ENCODE peak calls at places on chromosomes 13 and 19, in nine cellular contexts. J, O, V, W, L, B, S, D and T are unnamed samples.

GRCh38 chr13:79936368-79937136 is 404.4 kb downstream of the SPRY2 start:
- DNase-seq in J (no peak), O (no peak), V (peak), W (no peak), L (no peak), B (peak), S (peak), D (peak), T (peak)

GRCh38 chr13:20191311-20191901 is 1.3 kb downstream of the GJB2 start:
- DNase-seq in J (no peak), O (no peak), V (no peak), W (no peak), L (peak), B (no peak), S (peak), D (no peak), T (no peak)

GRCh38 chr13:45847554-45848224 is 3.9 kb downstream of the SIAH3 start:
- DNase-seq in J (no peak), O (peak), V (peak), W (no peak), L (no peak), B (no peak), S (no peak), D (no peak), T (no peak)

GRCh38 chr13:39635564-39635963 is 19.9 kb upstream of the COG6 start:
- DNase-seq in J (no peak), O (no peak), V (no peak), W (no peak), L (no peak), B (no peak), S (no peak), D (no peak), T (no peak)

GRCh38 chr19:4556574-4557185 is 2.8 kb downstream of the SEMA6B start:
- DNase-seq in J (peak), O (no peak), V (no peak), W (no peak), L (no peak), B (no peak), S (no peak), D (no peak), T (no peak)

GRCh38 chr13:71722206-71722605 is 144.8 kb downstream of the DACH1 start:
- DNase-seq in J (no peak), O (no peak), V (peak), W (no peak), L (no peak), B (no peak), S (no peak), D (no peak), T (no peak)

GRCh38 chr13:33347866-33348265 is 62.3 kb upstream of the STARD13 start:
- DNase-seq in J (no peak), O (no peak), V (no peak), W (no peak), L (no peak), B (no peak), S (no peak), D (no peak), T (peak)

GRCh38 chr13:45737571-45738002 is 35.5 kb downstream of the CBY2 start:
- DNase-seq in J (peak), O (no peak), V (no peak), W (no peak), L (no peak), B (no peak), S (no peak), D (no peak), T (no peak)

GRCh38 chr19:45752639-45753038 is 16.4 kb downstream of the SIX5 start:
- DNase-seq in J (no peak), O (no peak), V (no peak), W (no peak), L (no peak), B (no peak), S (no peak), D (no peak), T (no peak)

GRCh38 chr19:45758921-45759320 is 10.1 kb downstream of the SIX5 start:
- DNase-seq in J (no peak), O (no peak), V (no peak), W (no peak), L (no peak), B (no peak), S (no peak), D (no peak), T (no peak)

GRCh38 chr19:45754323-45754722 is 14.7 kb downstream of the SIX5 start:
- DNase-seq in J (no peak), O (no peak), V (no peak), W (no peak), L (no peak), B (no peak), S (no peak), D (no peak), T (no peak)

GRCh38 chr19:45757696-45758095 is 11.4 kb downstream of the SIX5 start:
- DNase-seq in J (no peak), O (no peak), V (no peak), W (no peak), L (no peak), B (no peak), S (no peak), D (no peak), T (no peak)

DNA sequence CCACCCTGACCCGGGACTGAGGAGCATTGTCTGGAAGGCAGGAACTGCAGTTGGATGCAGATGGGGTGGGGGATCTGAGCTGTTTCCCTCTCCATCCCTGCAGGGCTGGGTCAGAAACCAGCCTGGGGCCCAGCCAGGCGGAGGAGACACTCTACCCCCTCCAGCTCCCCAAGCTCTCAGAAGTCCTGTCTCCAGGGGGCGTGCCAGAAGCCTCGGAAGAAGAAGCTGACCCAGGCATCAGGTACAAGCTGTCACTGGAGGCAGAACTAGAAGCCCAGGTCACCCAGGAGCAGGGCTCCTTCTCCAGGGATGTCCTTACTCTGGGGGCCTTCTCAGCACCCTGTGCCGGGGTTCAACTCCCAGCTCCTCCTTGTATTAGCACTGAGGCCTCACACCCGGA is 15.5 kb downstream of the SIX5 start:
- DNase-seq in J (no peak), O (no peak), V (no peak), W (no peak), L (no peak), B (no peak), S (no peak), D (no peak), T (no peak)
- TF ChIP-seq CTCF in J (no peak), O (no peak), V (no peak), W (no peak), L (no peak), B (no peak), S (no peak), D (no peak), T (peak)

GRCh38 chr19:12788025-12788681 is 3.1 kb upstream of the JUNB start:
- DNase-seq in J (no peak), O (no peak), V (no peak), W (no peak), L (no peak), B (no peak), S (no peak), D (no peak), T (peak)
- H3K4me3 ChIP-seq in J (peak), O (no peak), V (no peak), W (no peak), L (peak), B (peak), S (no peak), D (no peak), T (no peak)

DNA sequence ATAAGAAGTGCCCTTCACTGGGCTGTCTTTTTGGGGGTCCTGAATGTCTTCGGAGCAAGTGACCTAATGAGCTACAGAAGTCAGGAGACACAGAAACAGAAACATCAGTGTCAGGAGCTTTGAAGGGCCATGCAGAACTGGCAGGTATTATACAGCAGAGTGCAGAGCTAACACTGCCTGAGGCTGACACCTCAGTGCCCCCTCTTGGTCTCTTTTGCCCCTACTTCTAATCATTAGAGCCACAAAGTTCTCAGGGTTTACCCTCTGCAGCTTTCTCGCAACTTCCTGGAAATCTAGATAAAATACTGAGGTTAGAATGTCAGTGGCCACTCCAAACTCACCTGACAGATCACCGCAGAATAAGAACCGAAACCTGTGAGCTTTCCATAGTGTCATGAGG is 172.7 kb downstream of the B3GLCT start:
- DNase-seq in J (no peak), O (no peak), V (no peak), W (no peak), L (no peak), B (no peak), S (no peak), D (no peak), T (no peak)
- TF ChIP-seq CTCF in J (no peak), O (no peak), V (no peak), W (no peak), L (no peak), B (no peak), S (no peak), D (no peak), T (no peak)

GRCh38 chr13:110305544-110305943 is 1.4 kb downstream of the COL4A1 start:
- DNase-seq in J (no peak), O (no peak), V (no peak), W (no peak), L (no peak), B (no peak), S (no peak), D (no peak), T (peak)
- H3K4me3 ChIP-seq in J (no peak), O (no peak), V (peak), W (peak), L (peak), B (peak), S (no peak), D (peak), T (peak)

GRCh38 chr19:44532819-44533218 is 3.3 kb upstream of the CEACAM20 start:
- DNase-seq in J (no peak), O (no peak), V (no peak), W (no peak), L (no peak), B (no peak), S (no peak), D (no peak), T (no peak)

GRCh38 chr19:44529541-44529940 is at the start of gene CEACAM20:
- DNase-seq in J (no peak), O (no peak), V (no peak), W (no peak), L (peak), B (no peak), S (no peak), D (no peak), T (no peak)

GRCh38 chr19:44525721-44526430 is 3.6 kb downstream of the CEACAM20 start:
- DNase-seq in J (no peak), O (no peak), V (no peak), W (no peak), L (no peak), B (no peak), S (no peak), D (no peak), T (no peak)

GRCh38 chr19:44530777-44531176 is 1.3 kb upstream of the CEACAM20 start:
- DNase-seq in J (no peak), O (no peak), V (no peak), W (no peak), L (no peak), B (no peak), S (no peak), D (no peak), T (peak)

GRCh38 chr19:44527554-44527953 is 1.9 kb downstream of the CEACAM20 start:
- DNase-seq in J (no peak), O (no peak), V (no peak), W (no peak), L (no peak), B (no peak), S (no peak), D (no peak), T (no peak)
- TF ChIP-seq CTCF in J (no peak), O (no peak), V (no peak), W (no peak), L (no peak), B (no peak), S (no peak), D (no peak), T (no peak)

GRCh38 chr19:10285393-10285792 is 1.4 kb upstream of the ICAM4 start:
- DNase-seq in J (no peak), O (no peak), V (no peak), W (no peak), L (no peak), B (no peak), S (no peak), D (no peak), T (no peak)

GRCh38 chr19:10286803-10287737 is at the start of gene ICAM4:
- DNase-seq in J (no peak), O (no peak), V (no peak), W (peak), L (no peak), B (peak), S (peak), D (peak), T (peak)

GRCh38 chr19:10284641-10285278 is 2.0 kb upstream of the ICAM4 start:
- DNase-seq in J (no peak), O (no peak), V (no peak), W (no peak), L (no peak), B (no peak), S (no peak), D (no peak), T (no peak)

GRCh38 chr19:10283301-10283733 is 3.4 kb upstream of the ICAM4 start:
- DNase-seq in J (no peak), O (no peak), V (no peak), W (no peak), L (no peak), B (no peak), S (no peak), D (peak), T (no peak)

DNA sequence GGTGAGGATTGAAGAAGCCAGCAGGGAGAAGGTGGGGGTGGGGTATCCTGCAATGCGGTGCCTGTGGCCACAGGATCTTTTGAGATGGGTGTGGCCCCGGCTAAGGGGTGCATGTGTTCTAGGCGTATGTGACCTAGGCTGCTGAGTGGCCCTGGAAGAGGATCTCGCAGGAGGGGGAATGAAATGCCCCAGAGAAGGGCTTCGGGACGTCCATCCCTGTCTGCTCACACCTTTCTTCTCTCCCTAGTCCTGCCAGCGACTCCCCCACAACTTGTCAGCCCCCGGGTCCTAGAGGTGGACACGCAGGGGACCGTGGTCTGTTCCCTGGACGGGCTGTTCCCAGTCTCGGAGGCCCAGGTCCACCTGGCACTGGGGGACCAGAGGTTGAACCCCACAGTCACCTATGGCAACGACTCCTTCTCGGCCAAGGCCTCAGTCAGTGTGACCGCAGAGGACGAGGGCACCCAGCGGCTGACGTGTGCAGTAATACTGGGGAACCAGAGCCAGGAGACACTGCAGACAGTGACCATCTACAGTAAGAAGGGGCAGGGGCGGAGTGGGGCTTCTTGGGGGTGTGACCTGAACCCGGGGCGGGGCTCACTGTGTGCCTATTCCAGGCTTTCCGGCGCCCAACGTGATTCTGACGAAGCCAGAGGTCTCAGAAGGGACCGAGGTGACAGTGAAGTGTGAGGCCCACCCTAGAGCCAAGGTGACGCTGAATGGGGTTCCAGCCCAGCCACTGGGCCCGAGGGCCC is 2.8 kb upstream of the ICAM4 start:
- DNase-seq in J (no peak), O (no peak), V (no peak), W (no peak), L (no peak), B (no peak), S (no peak), D (no peak), T (no peak)
- H3K4me3 ChIP-seq in J (peak), O (no peak), V (no peak), W (no peak), L (no peak), B (no peak), S (no peak), D (no peak), T (no peak)